ENCODE peak calls at places on chromosomes 12 and 14, in five cellular contexts. P is astrocyte of the spinal cord; W is AG08395; S is ACHN; I is activated CD4-positive, alpha-beta T cell treated with anti-CD3 and anti-CD28 coated beads for 24 hours. Z is an unnamed sample.

GRCh38 chr14:50882932-50883826 is 11.3 kb downstream of the ABHD12B start:
- DNase-seq in W (no peak), S (no peak), P (no peak), I (no peak), Z (no peak)

GRCh38 chr12:130405332-130405731 is 67.6 kb downstream of the PIWIL1 start:
- DNase-seq in S (no peak), P (no peak), W (no peak), I (no peak), Z (no peak)

GRCh38 chr12:108468149-108468968 is 46.7 kb upstream of the FICD start:
- DNase-seq in P (peak; percentile 33), I (peak; percentile 5), W (peak; percentile 52), S (peak; percentile 72), Z (no peak)

GRCh38 chr12:3083949-3084348 is 6.8 kb downstream of the TSPAN9 start:
- DNase-seq in W (no peak), S (no peak), P (no peak), I (no peak), Z (no peak)

GRCh38 chr12:29673346-29673745 is 110.4 kb downstream of the TMTC1 start:
- DNase-seq in S (no peak), I (no peak), W (no peak), P (peak; percentile 41), Z (peak; percentile 23)

GRCh38 chr14:85917631-85918030 is 387.7 kb downstream of the FLRT2 start:
- DNase-seq in I (no peak), P (no peak), W (no peak), S (no peak), Z (no peak)

GRCh38 chr14:63727231-63727735 is 582 bp downstream of the SGPP1 start:
- DNase-seq in S (peak; percentile 35), W (peak; percentile 56), I (no peak), P (peak; percentile 29), Z (peak; percentile 24)

GRCh38 chr12:131636940-131637750 is 73.7 kb upstream of the SFSWAP start:
- DNase-seq in I (no peak), W (no peak), S (no peak), P (no peak), Z (no peak)

GRCh38 chr12:92457458-92458195 is 245.2 kb upstream of the PLEKHG7 start:
- DNase-seq in S (no peak), W (no peak), P (no peak), I (no peak), Z (no peak)

GRCh38 chr14:70013269-70013873 is 134.2 kb downstream of the SMOC1 start:
- DNase-seq in P (no peak), S (peak; percentile 37), I (no peak), W (no peak), Z (no peak)

GRCh38 chr12:817941-818600 is 65.7 kb downstream of the WNK1 start:
- DNase-seq in I (no peak), W (no peak), P (no peak), S (no peak), Z (peak; percentile 5)

GRCh38 chr14:73761621-73762355 is 47.6 kb upstream of the PNMA1 start:
- DNase-seq in P (no peak), W (no peak), S (no peak), I (no peak), Z (no peak)

GRCh38 chr12:110444455-110444854 is 5.7 kb downstream of the ARPC3 start:
- DNase-seq in P (no peak), W (no peak), S (no peak), I (no peak), Z (no peak)

GRCh38 chr14:102251161-102251560 is 53.8 kb downstream of the MOK start:
- DNase-seq in P (no peak), I (no peak), W (no peak), S (no peak), Z (no peak)

GRCh38 chr12:120000556-120000955 is 11.5 kb downstream of the BICDL1 start:
- DNase-seq in I (no peak), S (no peak), W (no peak), P (no peak), Z (no peak)

GRCh38 chr14:57533214-57533613 is 39.6 kb upstream of the CCDC198 start:
- DNase-seq in P (peak; percentile 16), W (peak; percentile 12), I (no peak), S (peak; percentile 46), Z (no peak)

GRCh38 chr12:87778065-87778464 is 251.1 kb downstream of the C12orf50 start:
- DNase-seq in I (no peak), P (no peak), S (no peak), W (no peak), Z (no peak)

GRCh38 chr12:2329811-2330210 is 277.0 kb downstream of the CACNA1C start:
- DNase-seq in W (no peak), P (no peak), S (no peak), I (no peak), Z (no peak)

GRCh38 chr14:104281768-104282301 is 143.4 kb downstream of the KIF26A start:
- DNase-seq in S (no peak), I (no peak), P (no peak), W (no peak), Z (no peak)

GRCh38 chr12:67671419-67671818 is 22.9 kb downstream of the DYRK2 start:
- DNase-seq in S (no peak), W (no peak), P (no peak), I (no peak), Z (no peak)

GRCh38 chr14:21103710-21104447 is 3.0 kb downstream of the TMEM253 start:
- DNase-seq in S (peak; percentile 95), W (peak; percentile 96), I (peak; percentile 88), P (peak; percentile 97), Z (peak; percentile 96)

GRCh38 chr14:54011001-54011400 is 54.4 kb upstream of the BMP4 start:
- DNase-seq in I (no peak), S (no peak), W (no peak), P (no peak), Z (no peak)

GRCh38 chr14:92688434-92689375 is 59.7 kb downstream of the LGMN start:
- DNase-seq in P (no peak), S (no peak), W (no peak), I (no peak), Z (no peak)

GRCh38 chr12:112241176-112241575 is 115.8 kb downstream of the TRAFD1 start:
- DNase-seq in S (no peak), W (no peak), I (no peak), P (no peak), Z (no peak)

GRCh38 chr12:117821480-117822175 is 147.2 kb downstream of the KSR2 start:
- DNase-seq in P (no peak), S (no peak), I (no peak), W (no peak), Z (no peak)

GRCh38 chr12:59193476-59194050 is 273.3 kb upstream of the LRIG3 start:
- DNase-seq in P (no peak), I (no peak), S (no peak), W (no peak), Z (no peak)

GRCh38 chr14:50362791-50363733 is 33.6 kb downstream of the CDKL1 start:
- DNase-seq in S (no peak), P (no peak), I (no peak), W (no peak), Z (no peak)

GRCh38 chr12:111455448-111456320 is 50.0 kb downstream of the SH2B3 start:
- DNase-seq in I (no peak), S (no peak), P (peak; percentile 58), W (peak; percentile 74), Z (peak; percentile 38)

GRCh38 chr12:122988612-122989442 is 8.3 kb downstream of the ARL6IP4 start:
- DNase-seq in P (no peak), W (no peak), I (no peak), S (no peak), Z (no peak)

GRCh38 chr12:107319536-107320030 is 226.2 kb upstream of the CRY1 start:
- DNase-seq in I (no peak), P (no peak), W (no peak), S (peak; percentile 12), Z (no peak)

GRCh38 chr12:65878540-65878939 is 54.3 kb downstream of the HMGA2 start:
- DNase-seq in W (peak; percentile 11), S (peak; percentile 52), I (no peak), P (no peak), Z (no peak)

GRCh38 chr12:78671295-78671694 is 193.3 kb upstream of the SYT1 start:
- DNase-seq in I (no peak), S (peak; percentile 92), W (no peak), P (peak; percentile 91), Z (peak; percentile 80)

GRCh38 chr12:47178014-47178413 is 98.3 kb upstream of the AMIGO2 start:
- DNase-seq in P (no peak), S (no peak), I (no peak), W (no peak), Z (no peak)

GRCh38 chr14:101153691-101154090 is 250.2 kb upstream of the RTL1 start:
- DNase-seq in S (no peak), I (no peak), P (no peak), W (no peak), Z (no peak)

GRCh38 chr12:89393551-89394121 is 41.3 kb upstream of the DUSP6 start:
- DNase-seq in I (no peak), W (no peak), P (no peak), S (no peak), Z (no peak)

GRCh38 chr14:92638904-92639303 is 109.5 kb downstream of the LGMN start:
- DNase-seq in I (no peak), P (no peak), S (no peak), W (no peak), Z (no peak)